ENCODE peak calls at places on chromosomes 3 and 15, in four cellular contexts. G is HepG2, B is K562, N is GM12878. D is an unnamed sample.

GRCh38 chr3:8458711-8459110 is 42.9 kb upstream of the LMCD1 start:
- DNase-seq in G (no peak), B (no peak), N (no peak), D (no peak)

GRCh38 chr3:31066999-31067398 is 172.5 kb upstream of the GADL1 start:
- DNase-seq in G (no peak), B (peak), N (no peak), D (peak)

GRCh38 chr15:74830868-74831267 is 4.4 kb downstream of the CPLX3 start:
- DNase-seq in G (no peak), B (no peak), N (no peak), D (no peak)

GRCh38 chr15:57118013-57118799 is 199.8 kb downstream of the TCF12 start:
- DNase-seq in G (peak), B (no peak), N (no peak), D (no peak)

GRCh38 chr3:52062499-52062898 is 6.1 kb upstream of the DUSP7 start:
- DNase-seq in G (no peak), B (no peak), N (peak), D (no peak)

GRCh38 chr3:126911162-126912026 is 71.5 kb upstream of the PLXNA1 start:
- DNase-seq in G (peak), B (peak), N (peak), D (no peak)

GRCh38 chr15:67303490-67304363 is 49.1 kb downstream of the IQCH start:
- DNase-seq in G (peak), B (peak), N (peak), D (peak)

GRCh38 chr15:25799906-25800700 is 63.0 kb downstream of the ATP10A start:
- DNase-seq in G (no peak), B (no peak), N (no peak), D (no peak)

GRCh38 chr3:110420158-110420641 is 651.4 kb upstream of the NECTIN3 start:
- DNase-seq in G (no peak), B (no peak), N (no peak), D (no peak)

GRCh38 chr3:150022406-150023238 is 51.9 kb upstream of the PFN2 start:
- DNase-seq in G (no peak), B (peak), N (peak), D (no peak)

GRCh38 chr3:11929531-11929930 is 74.7 kb upstream of the SYN2 start:
- DNase-seq in G (no peak), B (no peak), N (no peak), D (no peak)

GRCh38 chr3:152350139-152350538 is 81.4 kb downstream of the MBNL1 start:
- DNase-seq in G (no peak), B (peak), N (no peak), D (no peak)

GRCh38 chr3:183587337-183587736 is 31.8 kb upstream of the KLHL6 start:
- DNase-seq in G (no peak), B (no peak), N (no peak), D (no peak)

GRCh38 chr3:38136272-38136806 is 588 bp downstream of the ACAA1 start:
- DNase-seq in G (no peak), B (peak), N (no peak), D (peak)

GRCh38 chr3:8775602-8776001 is 6.2 kb upstream of the OXTR start:
- DNase-seq in G (no peak), B (no peak), N (no peak), D (no peak)

GRCh38 chr3:49641921-49642707 is 32.0 kb upstream of the APEH start:
- DNase-seq in G (no peak), B (no peak), N (no peak), D (no peak)

GRCh38 chr15:58407786-58408185 is 24.0 kb upstream of the LIPC start:
- DNase-seq in G (no peak), B (no peak), N (no peak), D (no peak)

GRCh38 chr15:63251701-63252100 is 25.7 kb upstream of the APH1B start:
- DNase-seq in G (no peak), B (no peak), N (no peak), D (no peak)

GRCh38 chr3:9986230-9986725 is 363 bp downstream of the EMC3 start:
- DNase-seq in G (no peak), B (no peak), N (no peak), D (no peak)

GRCh38 chr15:89002281-89002761 is 85.9 kb upstream of the ABHD2 start:
- DNase-seq in G (peak), B (peak), N (peak), D (peak)

GRCh38 chr3:195591220-195591619 is 7.5 kb upstream of the APOD start:
- DNase-seq in G (no peak), B (no peak), N (no peak), D (no peak)

GRCh38 chr3:190696777-190697501 is 165.6 kb downstream of the GMNC start:
- DNase-seq in G (peak), B (no peak), N (no peak), D (no peak)

GRCh38 chr3:127637546-127637945 is 8.6 kb downstream of the PODXL2 start:
- DNase-seq in G (no peak), B (peak), N (no peak), D (peak)

GRCh38 chr3:23442598-23443383 is 239.7 kb downstream of the UBE2E2 start:
- DNase-seq in G (no peak), B (no peak), N (no peak), D (peak)

GRCh38 chr15:59960318-59960717 is 43.8 kb upstream of the FOXB1 start:
- DNase-seq in G (no peak), B (no peak), N (no peak), D (no peak)

GRCh38 chr15:69491051-69491505 is 38.5 kb downstream of the RPLP1 start:
- DNase-seq in G (no peak), B (no peak), N (no peak), D (no peak)

GRCh38 chr3:104805042-104805441 is 561.7 kb upstream of the ALCAM start:
- DNase-seq in G (no peak), B (no peak), N (no peak), D (peak)

GRCh38 chr3:171867976-171868375 is 24.8 kb downstream of the TMEM212 start:
- DNase-seq in G (no peak), B (peak), N (no peak), D (no peak)
- TF ChIP-seq FOXM1 in G (no peak), B (peak), N (no peak), D (no peak)

DNA sequence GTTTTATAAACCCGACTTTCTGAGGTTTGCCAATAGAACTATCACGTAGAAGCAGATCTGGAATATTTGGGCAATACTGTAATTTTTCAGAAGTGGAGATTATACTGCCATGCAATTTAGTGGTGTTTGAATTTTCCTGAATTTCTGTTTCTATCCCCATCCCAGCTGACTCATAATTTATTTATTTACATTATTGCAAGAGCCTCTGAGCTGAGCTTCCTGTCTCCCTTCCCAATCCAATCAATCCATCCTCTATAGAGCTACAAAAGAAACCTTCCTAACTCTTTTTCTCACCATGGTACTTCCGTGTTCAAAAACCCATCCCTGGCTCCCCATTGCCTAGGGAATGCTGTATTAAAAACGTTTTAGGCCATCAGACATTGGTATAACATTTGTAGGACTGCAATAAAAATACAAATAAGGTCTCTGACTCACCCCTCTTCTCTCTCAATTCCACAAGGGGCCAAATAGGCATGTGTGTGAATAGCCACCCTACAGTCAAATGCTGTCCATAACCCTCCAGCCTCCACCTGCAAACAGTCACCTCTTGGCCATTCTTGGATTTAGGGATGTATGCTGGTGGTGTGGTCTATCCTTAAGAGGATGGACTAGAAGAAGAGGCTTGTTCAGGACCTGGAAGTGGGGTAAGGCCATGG is 190.7 kb downstream of the CD47 start:
- DNase-seq in G (no peak), B (no peak), N (no peak), D (no peak)
- TF ChIP-seq RFX5 in G (no peak), B (no peak), N (no peak), D (no peak)

GRCh38 chr3:134448664-134449063 is 37.1 kb downstream of the ANAPC13 start:
- DNase-seq in G (no peak), B (no peak), N (no peak), D (no peak)

GRCh38 chr3:134446800-134447199 is 39.0 kb downstream of the ANAPC13 start:
- DNase-seq in G (no peak), B (no peak), N (no peak), D (no peak)

GRCh38 chr3:134447371-134447770 is 38.4 kb downstream of the ANAPC13 start:
- DNase-seq in G (no peak), B (no peak), N (no peak), D (no peak)

GRCh38 chr3:134445095-134445494 is 40.7 kb downstream of the ANAPC13 start:
- DNase-seq in G (no peak), B (no peak), N (no peak), D (no peak)

DNA sequence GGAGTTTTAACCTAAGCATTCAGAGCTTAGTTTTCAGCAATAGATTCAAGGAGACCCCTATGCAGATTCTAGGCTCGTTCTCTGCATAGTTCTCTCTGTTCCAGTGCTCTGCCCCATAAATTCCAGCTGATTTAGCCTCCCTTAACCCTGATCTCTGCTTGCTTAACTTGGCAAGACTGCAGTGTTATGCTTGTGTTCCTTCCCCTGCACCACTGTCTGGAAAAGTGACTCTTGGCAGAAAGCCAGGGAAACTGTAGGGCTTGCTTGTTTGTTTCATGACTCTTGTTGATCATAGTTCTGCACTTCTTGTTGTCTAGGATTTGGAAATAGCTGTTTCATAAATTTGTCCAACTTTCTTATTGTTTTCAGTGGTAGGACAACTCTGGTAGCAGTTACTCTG is 40.2 kb downstream of the ANAPC13 start:
- DNase-seq in G (no peak), B (no peak), N (no peak), D (no peak)
- TF ChIP-seq FOXM1 in G (no peak), B (no peak), N (no peak), D (no peak)

GRCh38 chr3:43105224-43105596 is 669 bp downstream of the POMGNT2 start:
- DNase-seq in G (no peak), B (peak), N (no peak), D (no peak)
- TF ChIP-seq RFX5 in G (no peak), B (no peak), N (no peak), D (no peak)

GRCh38 chr3:71076361-71076997 is 507.0 kb downstream of the FOXP1 start:
- DNase-seq in G (peak), B (no peak), N (no peak), D (no peak)
- TF ChIP-seq FOXM1 in G (no peak), B (no peak), N (no peak), D (no peak)

D was measured in SK-N-SH.